ENCODE peak calls at places on chromosomes 11 and 22, in six cellular contexts. E, F, W, M, X and V are unnamed samples.

GRCh38 chr22:48263791-48264351 is 1501.4 kb downstream of the TBC1D22A start:
- DNase-seq in M (no peak), F (no peak), W (no peak), X (no peak), E (no peak), V (no peak)

GRCh38 chr11:115420524-115420923 is 83.7 kb downstream of the CADM1 start:
- DNase-seq in X (no peak), M (no peak), W (no peak), E (no peak), F (no peak), V (no peak)

GRCh38 chr11:128692750-128693578 is 908 bp upstream of the FLI1 start:
- DNase-seq in X (no peak), M (no peak), F (no peak), E (no peak), W (no peak), V (peak)

GRCh38 chr11:46692450-46692849 is 8.0 kb downstream of the ARHGAP1 start:
- DNase-seq in W (no peak), X (no peak), E (no peak), M (no peak), F (no peak), V (no peak)

GRCh38 chr11:72038491-72038890 is 39.8 kb downstream of the IL18BP start:
- DNase-seq in E (no peak), F (no peak), X (no peak), W (no peak), M (peak), V (peak)

GRCh38 chr11:129224538-129224937 is 32.4 kb upstream of the ARHGAP32 start:
- DNase-seq in E (no peak), M (no peak), F (no peak), X (no peak), W (no peak), V (no peak)

GRCh38 chr11:34274712-34275398 is 83.0 kb downstream of the ABTB2 start:
- DNase-seq in W (no peak), X (no peak), F (peak), E (no peak), M (no peak), V (peak)

GRCh38 chr11:86594746-86595145 is 77.7 kb downstream of the ME3 start:
- DNase-seq in E (no peak), W (no peak), X (no peak), M (no peak), F (no peak), V (no peak)

GRCh38 chr11:76750067-76750466 is 33.1 kb upstream of the TSKU start:
- DNase-seq in X (no peak), M (no peak), W (no peak), E (no peak), F (no peak), V (no peak)

GRCh38 chr11:76748931-76749330 is 34.2 kb upstream of the TSKU start:
- DNase-seq in E (no peak), W (no peak), F (no peak), X (no peak), M (no peak), V (no peak)

GRCh38 chr11:76752321-76753175 is 30.6 kb upstream of the TSKU start:
- DNase-seq in M (peak), X (no peak), E (no peak), F (no peak), W (no peak), V (peak)

GRCh38 chr11:76753950-76754349 is 29.2 kb upstream of the TSKU start:
- DNase-seq in M (no peak), W (no peak), X (no peak), F (no peak), E (no peak), V (no peak)

DNA sequence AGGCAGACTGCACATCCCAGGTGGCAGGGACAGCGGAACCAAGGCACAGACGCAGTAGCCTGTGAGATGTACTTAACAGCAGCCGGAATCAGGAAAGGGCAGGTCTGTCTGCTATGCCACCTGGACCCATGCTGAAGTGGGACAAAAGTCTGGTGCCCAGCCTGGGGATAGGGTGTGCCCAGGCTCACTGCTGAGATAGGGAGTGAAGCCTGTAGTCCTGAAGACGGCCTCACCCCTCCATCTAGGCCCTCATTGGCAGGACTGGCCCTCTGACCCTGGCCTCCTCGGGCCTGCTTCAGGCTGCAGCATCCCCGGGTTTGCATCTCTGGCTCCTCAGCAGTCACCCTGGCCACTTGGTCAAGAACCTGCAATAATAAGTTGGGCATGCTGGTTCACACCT is 32.4 kb upstream of the TSKU start:
- DNase-seq in F (no peak), E (no peak), W (no peak), X (no peak), M (no peak), V (no peak)
- TF ChIP-seq YY1 in F (no peak), E (no peak), W (no peak), X (no peak), M (no peak), V (no peak)

DNA sequence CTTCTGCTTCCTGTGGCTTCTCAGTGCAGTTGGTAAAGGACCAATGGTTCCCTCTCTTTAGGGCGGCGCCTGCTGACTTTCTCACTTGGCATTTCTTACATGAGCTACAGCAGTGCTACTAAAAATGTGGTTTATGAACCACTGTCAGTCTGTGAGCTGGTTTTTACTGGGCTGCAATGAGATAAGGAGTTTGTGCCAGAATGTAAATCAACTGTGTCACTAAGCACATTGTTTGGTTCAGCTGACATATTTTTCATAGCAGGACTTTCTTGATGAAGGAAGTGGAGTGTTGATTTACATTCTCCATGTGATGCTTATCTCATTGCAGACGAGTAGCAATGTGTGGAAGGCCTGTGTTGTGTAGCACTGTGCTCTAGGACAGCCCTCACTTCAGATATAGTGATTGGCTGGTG is 463.3 kb downstream of the SOX6 start:
- DNase-seq in F (no peak), E (no peak), M (no peak), W (no peak), X (no peak), V (peak)
- TF ChIP-seq YY1 in F (no peak), E (no peak), M (no peak), W (no peak), X (no peak), V (no peak)

GRCh38 chr22:28799125-28799833 is 1.1 kb downstream of the XBP1 start:
- DNase-seq in W (peak), F (peak), X (no peak), E (no peak), M (peak), V (peak)
- TF ChIP-seq YY1 in W (no peak), F (no peak), X (no peak), E (no peak), M (no peak), V (no peak)

GRCh38 chr22:21918466-21919185 is 34.0 kb downstream of the PPM1F start:
- DNase-seq in F (no peak), M (no peak), E (no peak), W (no peak), X (no peak), V (peak)
- TF ChIP-seq YY1 in F (no peak), M (no peak), E (no peak), W (no peak), X (no peak), V (no peak)

GRCh38 chr11:12218909-12219308 is 108.5 kb downstream of the MICAL2 start:
- DNase-seq in M (no peak), F (no peak), W (peak), X (no peak), E (no peak), V (no peak)
- TF ChIP-seq YY1 in M (no peak), F (no peak), W (no peak), X (no peak), E (no peak), V (no peak)

DNA sequence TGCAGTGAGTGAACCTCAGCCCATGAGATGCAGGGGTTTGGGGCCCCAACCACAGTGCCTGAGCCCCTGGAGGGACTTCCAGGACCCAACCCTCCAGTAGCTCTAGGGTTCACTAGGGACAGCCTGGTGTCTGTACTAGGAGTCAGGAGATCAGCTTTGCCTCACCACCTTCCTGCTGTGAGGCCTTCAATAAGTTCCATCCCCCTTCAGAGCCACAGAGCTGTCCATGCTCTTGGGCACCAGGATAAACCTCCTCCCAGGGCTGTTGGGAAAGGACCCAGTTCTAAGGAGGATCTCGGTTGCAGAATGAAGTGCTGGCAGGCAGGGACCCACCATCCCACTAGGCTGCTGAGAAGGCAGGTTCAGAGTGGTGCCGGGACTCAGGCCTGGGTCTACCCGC is 9.7 kb downstream of the ARHGEF17 start:
- DNase-seq in W (no peak), X (no peak), M (no peak), F (no peak), E (no peak), V (no peak)
- TF ChIP-seq YY1 in W (no peak), X (no peak), M (no peak), F (no peak), E (no peak), V (no peak)

DNA sequence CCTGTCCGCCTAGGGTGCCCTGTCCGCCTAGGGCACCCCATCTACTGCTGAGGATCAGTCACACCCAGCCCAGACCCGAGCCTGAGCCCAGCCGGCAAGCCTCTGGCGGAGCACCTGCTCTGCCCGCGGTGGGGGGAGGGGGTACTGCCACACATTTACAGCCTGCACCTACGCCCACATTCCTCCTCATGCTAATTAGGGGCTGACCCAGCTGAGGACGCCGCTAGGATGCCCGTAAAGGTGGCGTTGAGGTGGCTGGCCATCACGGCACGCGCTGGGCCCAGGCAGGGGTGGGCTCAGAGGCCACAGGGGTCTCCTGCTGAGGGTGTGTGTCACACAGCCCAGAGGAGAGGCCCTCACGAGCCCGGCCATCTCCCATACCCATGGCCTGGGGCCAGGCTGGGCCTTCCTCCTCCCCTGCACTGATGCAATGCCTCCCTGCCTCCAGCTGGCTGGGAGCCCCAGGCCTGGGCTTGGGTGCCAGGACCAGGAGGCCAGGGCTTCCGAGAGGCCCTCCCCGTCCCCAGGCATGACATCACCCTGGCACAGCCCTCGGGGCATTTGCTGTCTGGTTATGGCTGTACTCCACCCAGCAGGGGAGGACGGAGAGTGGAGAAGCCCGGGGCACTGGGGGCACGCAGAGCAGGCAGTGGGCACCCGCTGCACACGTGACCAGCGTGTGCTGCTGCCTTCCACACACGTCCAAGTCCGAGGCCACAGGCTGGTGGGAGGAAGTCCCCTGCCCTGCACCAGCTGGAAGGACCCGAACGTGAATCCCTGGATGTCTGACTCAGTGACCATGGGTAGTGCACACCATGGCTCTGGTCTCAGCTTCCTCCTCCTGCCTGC is 12.7 kb downstream of the DUSP8 start:
- DNase-seq in M (no peak), X (no peak), W (no peak), E (no peak), F (no peak), V (peak)
- TF ChIP-seq YY1 in M (no peak), X (no peak), W (no peak), E (peak), F (no peak), V (no peak)